ENCODE peak calls at places on chromosomes 1 and 21, in six cellular contexts. P is endothelial cell of umbilical vein, A is esophagus muscularis mucosa, S is H9, Q is cardiac fibroblast, I is Calu3. G is an unnamed sample.

GRCh38 chr21:15631342-15631741 is 98.4 kb upstream of the USP25 start:
- DNase-seq in P (peak), I (no peak), A (no peak), S (no peak), Q (peak), G (no peak)

GRCh38 chr1:183318433-183318832 is 99.7 kb downstream of the NMNAT2 start:
- DNase-seq in A (peak), P (peak), I (peak), S (peak), Q (peak), G (no peak)

GRCh38 chr1:2583331-2583791 is 3.2 kb upstream of the PRXL2B start:
- DNase-seq in P (no peak), A (no peak), Q (no peak), I (no peak), S (no peak), G (no peak)

GRCh38 chr1:72851597-72851996 is 569.3 kb upstream of the NEGR1 start:
- DNase-seq in P (no peak), A (no peak), S (no peak), I (no peak), Q (no peak), G (no peak)

GRCh38 chr1:173122344-173122880 is 71.7 kb upstream of the TNFSF18 start:
- DNase-seq in P (peak), A (no peak), S (no peak), I (no peak), Q (peak), G (no peak)

GRCh38 chr21:25862596-25862995 is 127.8 kb downstream of the GABPA start:
- DNase-seq in S (no peak), A (no peak), Q (peak), P (no peak), I (peak), G (no peak)

GRCh38 chr1:201042663-201043461 is 19.3 kb upstream of the KIF21B start:
- DNase-seq in I (peak), A (no peak), Q (peak), S (peak), P (peak), G (no peak)

GRCh38 chr1:53860967-53861411 is 22.9 kb upstream of the NDC1 start:
- DNase-seq in S (peak), Q (peak), I (peak), A (no peak), P (peak), G (no peak)

GRCh38 chr1:113860891-113861290 is 10.6 kb downstream of the PTPN22 start:
- DNase-seq in I (no peak), S (no peak), P (peak), A (no peak), Q (peak), G (no peak)

GRCh38 chr1:161388639-161389038 is 21.0 kb upstream of the CFAP126 start:
- DNase-seq in S (peak), Q (no peak), A (no peak), I (no peak), P (no peak), G (no peak)

GRCh38 chr1:1136547-1137230 is 20.8 kb upstream of the C1orf159 start:
- DNase-seq in S (no peak), P (no peak), A (no peak), Q (no peak), I (peak), G (no peak)

GRCh38 chr1:116375884-116376733 is 3.1 kb downstream of the ATP1A1 start:
- DNase-seq in I (peak), Q (peak), A (peak), S (peak), P (peak), G (no peak)

GRCh38 chr1:243267346-243268283 is 11.8 kb downstream of the SDCCAG8 start:
- DNase-seq in Q (peak), A (no peak), S (no peak), P (no peak), I (peak), G (no peak)

GRCh38 chr21:33394260-33394659 is 9.0 kb upstream of the IFNGR2 start:
- DNase-seq in Q (no peak), I (no peak), A (no peak), S (no peak), P (no peak), G (no peak)

GRCh38 chr1:212962509-212962908 is 12.2 kb downstream of the VASH2 start:
- DNase-seq in S (peak), P (no peak), I (no peak), A (no peak), Q (no peak), G (no peak)

GRCh38 chr1:157700305-157700704 is 264 bp downstream of the FCRL3 start:
- DNase-seq in A (no peak), Q (no peak), I (no peak), S (no peak), P (no peak), G (no peak)

GRCh38 chr1:64192290-64192689 is 11.1 kb upstream of the UBE2U start:
- DNase-seq in S (no peak), Q (no peak), I (no peak), A (no peak), P (no peak), G (no peak)

GRCh38 chr21:45592208-45592619 is 50.0 kb upstream of the SLC19A1 start:
- DNase-seq in Q (no peak), S (no peak), I (no peak), A (no peak), P (no peak), G (no peak)

GRCh38 chr1:111911036-111911435 is 78.4 kb downstream of the KCND3 start:
- DNase-seq in I (no peak), S (no peak), A (no peak), Q (no peak), P (no peak), G (no peak)

GRCh38 chr1:220878223-220879081 is 791 bp upstream of the HLX start:
- DNase-seq in A (no peak), I (no peak), P (no peak), S (no peak), Q (no peak), G (no peak)

GRCh38 chr1:172928412-172928811 is 122.3 kb downstream of the TNFSF18 start:
- DNase-seq in A (no peak), Q (no peak), P (peak), I (no peak), S (no peak), G (no peak)

GRCh38 chr1:177236967-177237366 is 66.2 kb downstream of the BRINP2 start:
- DNase-seq in P (no peak), A (no peak), I (no peak), Q (no peak), S (no peak), G (no peak)

GRCh38 chr21:46459356-46460112 is 843 bp downstream of the DIP2A start:
- DNase-seq in S (peak), Q (peak), P (peak), A (no peak), I (peak), G (no peak)

GRCh38 chr1:4585216-4585615 is 69.2 kb upstream of the AJAP1 start:
- DNase-seq in I (peak), Q (no peak), P (no peak), A (no peak), S (peak), G (no peak)

GRCh38 chr1:1264868-1265272 is 8.8 kb downstream of the UBE2J2 start:
- DNase-seq in S (peak), Q (peak), A (no peak), P (peak), I (no peak), G (peak)

GRCh38 chr1:204190212-204191211 is 5.8 kb downstream of the KISS1 start:
- DNase-seq in P (peak), I (peak), S (peak), Q (peak), A (no peak), G (no peak)

GRCh38 chr1:59156031-59156430 is 140.9 kb upstream of the FGGY start:
- DNase-seq in S (no peak), I (no peak), A (peak), P (no peak), Q (peak), G (no peak)

GRCh38 chr1:205667909-205668643 is 12.2 kb downstream of the SLC45A3 start:
- DNase-seq in S (no peak), P (no peak), A (no peak), I (no peak), Q (no peak), G (no peak)

GRCh38 chr21:44572959-44573583 is 458 bp upstream of the KRTAP10-4 start:
- DNase-seq in A (peak), Q (no peak), S (no peak), I (no peak), P (no peak), G (peak)

GRCh38 chr1:156931553-156931952 is 11.1 kb downstream of the LRRC71 start:
- DNase-seq in S (no peak), A (no peak), Q (no peak), I (no peak), P (peak), G (no peak)

GRCh38 chr1:117857434-117857833 is 72.0 kb downstream of the GDAP2 start:
- DNase-seq in S (no peak), P (no peak), Q (no peak), A (no peak), I (no peak), G (no peak)

GRCh38 chr1:42319871-42320484 is 15.1 kb downstream of the FOXJ3 start:
- DNase-seq in S (no peak), A (no peak), I (no peak), P (peak), Q (no peak), G (no peak)

GRCh38 chr1:112196008-112196588 is 199.9 kb upstream of the CTTNBP2NL start:
- DNase-seq in A (no peak), Q (no peak), S (no peak), P (no peak), I (no peak), G (no peak)

GRCh38 chr1:41486053-41486891 is 1.8 kb upstream of the EDN2 start:
- DNase-seq in P (no peak), A (no peak), Q (peak), I (no peak), S (no peak), G (no peak)

GRCh38 chr1:150280138-150280707 is 2.1 kb upstream of the CIART start:
- DNase-seq in P (no peak), A (no peak), I (no peak), S (no peak), Q (no peak), G (no peak)

GRCh38 chr1:152487871-152488270 is 22.7 kb upstream of the LCE5A start:
- DNase-seq in A (no peak), S (no peak), P (no peak), I (no peak), Q (no peak), G (no peak)

GRCh38 chr1:152481869-152482664 is 28.5 kb upstream of the LCE5A start:
- DNase-seq in Q (no peak), S (no peak), P (no peak), A (peak), I (no peak), G (no peak)

GRCh38 chr1:152486400-152487006 is 24.1 kb upstream of the LCE5A start:
- DNase-seq in A (no peak), Q (no peak), S (no peak), P (no peak), I (peak), G (no peak)
- TF ChIP-seq CTCF in A (no peak), Q (peak), S (no peak), P (peak), I (peak), G (no peak)

GRCh38 chr1:169588785-169589485 is 2.7 kb upstream of the F5 start:
- DNase-seq in Q (no peak), A (peak), I (no peak), P (no peak), S (no peak), G (no peak)
- TF ChIP-seq CTCF in Q (no peak), A (no peak), I (no peak), P (no peak), S (no peak), G (no peak)

DNA sequence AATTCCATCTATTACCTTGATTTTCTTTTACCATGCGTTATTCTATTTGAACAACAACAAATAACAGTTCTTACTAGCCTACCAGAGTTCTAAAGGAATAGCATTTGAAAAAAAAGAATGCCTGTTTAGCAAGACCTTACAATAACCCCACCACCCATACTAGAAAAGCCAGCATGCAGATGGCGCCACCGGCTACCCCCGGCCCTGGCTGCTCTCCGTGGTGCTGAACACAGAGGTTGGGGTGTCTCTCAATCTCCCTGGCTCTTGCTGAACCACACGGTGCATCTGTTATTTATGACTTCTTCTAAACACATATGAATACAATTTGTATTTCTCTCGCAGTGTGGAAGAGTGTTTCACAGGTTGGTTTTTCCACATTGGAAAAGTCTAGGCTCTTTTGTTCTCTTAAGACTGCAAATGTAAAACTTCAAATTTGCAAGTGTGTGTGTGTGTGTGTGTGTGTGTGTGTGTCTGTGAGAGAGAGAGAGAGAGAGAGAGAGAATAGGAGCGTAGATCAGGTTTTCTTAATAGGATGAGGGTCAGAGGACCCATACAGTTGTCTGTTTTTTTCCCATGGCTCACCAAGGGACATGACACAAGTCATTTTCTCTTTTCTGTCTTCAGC is 13.6 kb downstream of the GRIK3 start:
- DNase-seq in A (no peak), S (peak), P (peak), I (peak), Q (no peak), G (no peak)
- TF ChIP-seq CTCF in A (no peak), S (peak), P (no peak), I (no peak), Q (no peak), G (no peak)

DNA sequence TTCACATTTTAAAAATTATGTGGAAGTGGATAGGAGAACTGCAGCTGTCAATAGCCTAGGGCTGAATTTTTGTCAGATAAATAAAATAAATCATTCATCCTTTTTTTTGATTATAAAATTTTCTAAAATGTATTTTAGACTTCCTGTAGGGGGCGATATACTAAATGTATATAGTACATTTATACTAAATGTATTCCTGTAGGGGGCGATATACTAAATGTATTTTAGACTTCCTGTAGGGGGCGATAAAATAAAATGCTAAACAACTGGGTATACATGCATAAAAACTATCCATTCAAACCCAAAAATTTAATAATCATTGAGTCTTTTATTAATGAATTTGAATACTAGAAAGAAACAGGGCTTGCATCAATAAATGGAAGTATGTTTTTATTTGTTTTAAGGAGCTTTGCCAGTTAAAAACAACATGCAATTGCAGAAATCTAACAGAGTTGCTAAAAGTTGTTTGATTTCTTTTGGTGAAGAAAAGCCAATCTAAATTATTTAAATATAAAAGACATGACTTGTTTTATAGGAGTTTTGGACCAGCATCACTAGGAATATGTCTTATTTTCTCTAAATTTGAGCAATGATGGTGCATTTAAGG is 31.4 kb downstream of the CLCA1 start:
- DNase-seq in I (no peak), S (no peak), A (no peak), Q (peak), P (peak), G (no peak)
- TF ChIP-seq CTCF in I (peak), S (peak), A (peak), Q (peak), P (peak), G (peak)

DNA sequence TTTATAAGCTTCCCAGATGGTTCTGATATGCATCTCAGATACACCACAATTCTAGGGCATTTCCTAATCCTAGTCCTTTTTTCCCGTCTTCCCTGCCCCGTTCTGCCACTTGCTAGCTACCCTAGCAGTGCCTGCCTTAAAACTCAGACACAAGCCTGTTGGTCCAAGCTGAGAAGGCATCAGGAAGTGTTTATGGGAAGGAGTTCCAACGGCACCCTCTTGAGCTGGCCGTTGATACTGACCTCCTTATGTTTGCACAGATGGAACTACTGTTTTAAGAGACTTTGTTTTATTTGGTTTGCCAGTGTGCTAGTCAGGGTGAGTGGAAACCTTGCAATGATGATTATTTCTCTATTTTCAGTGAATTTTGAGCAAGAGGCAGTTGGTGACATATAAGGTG is 67.2 kb downstream of the UCK2 start:
- DNase-seq in I (no peak), Q (no peak), A (no peak), P (peak), S (peak), G (no peak)
- TF ChIP-seq CTCF in I (no peak), Q (no peak), A (no peak), P (no peak), S (no peak), G (peak)

DNA sequence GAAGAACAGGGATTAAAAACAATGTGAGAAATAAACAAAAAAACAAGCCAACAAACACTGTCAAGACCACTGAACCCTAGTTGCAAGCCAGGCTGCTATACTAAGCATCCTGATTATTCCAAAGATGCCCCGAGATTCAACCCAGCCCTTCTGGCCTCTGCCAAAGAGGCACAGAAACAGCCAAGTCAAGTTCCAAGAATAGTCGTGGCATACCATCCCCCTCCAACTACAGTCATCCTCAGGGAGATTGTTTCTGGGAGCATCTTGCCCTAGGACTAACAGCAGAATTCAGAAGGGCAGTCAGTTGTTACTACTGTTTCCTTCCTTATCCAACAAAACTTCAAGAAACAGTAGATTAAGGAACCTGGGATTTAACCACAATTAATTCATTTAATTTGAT is 52.3 kb downstream of the ABL2 start:
- DNase-seq in A (no peak), Q (peak), S (no peak), P (no peak), I (no peak), G (no peak)
- TF ChIP-seq CTCF in A (no peak), Q (no peak), S (no peak), P (no peak), I (no peak), G (no peak)

GRCh38 chr1:29879217-29879616 is 642.9 kb downstream of the PTPRU start:
- DNase-seq in S (no peak), Q (no peak), P (no peak), A (no peak), I (no peak), G (no peak)

GRCh38 chr1:29876441-29876840 is 640.1 kb downstream of the PTPRU start:
- DNase-seq in I (no peak), A (no peak), Q (no peak), P (no peak), S (no peak), G (no peak)

GRCh38 chr1:29878501-29878900 is 642.2 kb downstream of the PTPRU start:
- DNase-seq in P (no peak), A (no peak), Q (no peak), I (no peak), S (no peak), G (no peak)

GRCh38 chr1:29875557-29876028 is 639.3 kb downstream of the PTPRU start:
- DNase-seq in S (no peak), A (no peak), I (no peak), P (peak), Q (peak), G (no peak)

GRCh38 chr1:29876902-29877301 is 640.6 kb downstream of the PTPRU start:
- DNase-seq in A (no peak), Q (no peak), I (no peak), S (peak), P (no peak), G (no peak)
- TF ChIP-seq CTCF in A (no peak), Q (no peak), I (no peak), S (peak), P (no peak), G (no peak)

GRCh38 chr1:27547220-27548116 is 56.5 kb downstream of the AHDC1 start:
- DNase-seq in S (no peak), I (no peak), Q (no peak), P (no peak), A (no peak), G (no peak)
- TF ChIP-seq CTCF in S (peak), I (no peak), Q (peak), P (peak), A (no peak), G (no peak)

GRCh38 chr1:29176567-29176966 is 5.1 kb downstream of the SRSF4 start:
- DNase-seq in S (peak), A (no peak), Q (no peak), I (no peak), P (no peak), G (no peak)
- TF ChIP-seq CTCF in S (no peak), A (no peak), Q (no peak), I (no peak), P (no peak), G (no peak)